ENCODE peak calls at places on chromosomes 3 and 15, in seven cellular contexts. One of them, this sample, is unnamed.

GRCh38 chr3:17356581-17356980 is 385.9 kb downstream of the TBC1D5 start:
- DNase-seq in activated gamma-delta T cell treated with Interleukin-2 at 50 U/mL for 16 hours: no peak
- DNase-seq in stimulated activated CD8-positive, alpha-beta memory T cell treated with anti-CD3 and anti-CD28 coated beads, Interleukin-15, amount 100 ng/mL, for 48 hours: no peak
- DNase-seq in NCI-H1105 treated with DMSO at 0.1 percent for 48 hours: no peak
- DNase-seq in brain pericyte: no peak
- DNase-seq in GM13977: no peak
- DNase-seq in GM10248: no peak
- DNase-seq in this sample: no peak

GRCh38 chr15:69921626-69922624 is 175.8 kb downstream of the TLE3 start:
- DNase-seq in brain pericyte: no peak
- DNase-seq in stimulated activated CD8-positive, alpha-beta memory T cell treated with anti-CD3 and anti-CD28 coated beads, Interleukin-15, amount 100 ng/mL, for 48 hours: no peak
- DNase-seq in NCI-H1105 treated with DMSO at 0.1 percent for 48 hours: no peak
- DNase-seq in activated gamma-delta T cell treated with Interleukin-2 at 50 U/mL for 16 hours: no peak
- DNase-seq in GM10248: peak; percentile 62
- DNase-seq in GM13977: no peak
- DNase-seq in this sample: no peak

GRCh38 chr3:101836907-101837598 is 12.3 kb upstream of the NFKBIZ start:
- DNase-seq in stimulated activated CD8-positive, alpha-beta memory T cell treated with anti-CD3 and anti-CD28 coated beads, Interleukin-15, amount 100 ng/mL, for 48 hours: no peak
- DNase-seq in GM10248: no peak
- DNase-seq in activated gamma-delta T cell treated with Interleukin-2 at 50 U/mL for 16 hours: no peak
- DNase-seq in GM13977: no peak
- DNase-seq in brain pericyte: no peak
- DNase-seq in NCI-H1105 treated with DMSO at 0.1 percent for 48 hours: peak; percentile 35
- DNase-seq in this sample: no peak

GRCh38 chr3:152835311-152836102 is 576 bp downstream of the P2RY1 start:
- DNase-seq in stimulated activated CD8-positive, alpha-beta memory T cell treated with anti-CD3 and anti-CD28 coated beads, Interleukin-15, amount 100 ng/mL, for 48 hours: no peak
- DNase-seq in activated gamma-delta T cell treated with Interleukin-2 at 50 U/mL for 16 hours: no peak
- DNase-seq in GM13977: peak; percentile 62
- DNase-seq in GM10248: peak; percentile 69
- DNase-seq in NCI-H1105 treated with DMSO at 0.1 percent for 48 hours: peak; percentile 67
- DNase-seq in brain pericyte: no peak
- DNase-seq in this sample: no peak

GRCh38 chr3:42503957-42504333 is 1.5 kb downstream of the VIPR1 start:
- DNase-seq in brain pericyte: no peak
- DNase-seq in NCI-H1105 treated with DMSO at 0.1 percent for 48 hours: no peak
- DNase-seq in stimulated activated CD8-positive, alpha-beta memory T cell treated with anti-CD3 and anti-CD28 coated beads, Interleukin-15, amount 100 ng/mL, for 48 hours: no peak
- DNase-seq in GM10248: no peak
- DNase-seq in GM13977: no peak
- DNase-seq in activated gamma-delta T cell treated with Interleukin-2 at 50 U/mL for 16 hours: no peak
- DNase-seq in this sample: no peak

GRCh38 chr3:124974691-124975090 is 40.1 kb upstream of the MUC13 start:
- DNase-seq in stimulated activated CD8-positive, alpha-beta memory T cell treated with anti-CD3 and anti-CD28 coated beads, Interleukin-15, amount 100 ng/mL, for 48 hours: no peak
- DNase-seq in GM13977: no peak
- DNase-seq in GM10248: no peak
- DNase-seq in activated gamma-delta T cell treated with Interleukin-2 at 50 U/mL for 16 hours: no peak
- DNase-seq in brain pericyte: no peak
- DNase-seq in NCI-H1105 treated with DMSO at 0.1 percent for 48 hours: no peak
- DNase-seq in this sample: no peak

GRCh38 chr3:140395134-140396075 is 282.5 kb upstream of the TRIM42 start:
- DNase-seq in brain pericyte: no peak
- DNase-seq in NCI-H1105 treated with DMSO at 0.1 percent for 48 hours: no peak
- DNase-seq in stimulated activated CD8-positive, alpha-beta memory T cell treated with anti-CD3 and anti-CD28 coated beads, Interleukin-15, amount 100 ng/mL, for 48 hours: no peak
- DNase-seq in GM13977: no peak
- DNase-seq in GM10248: no peak
- DNase-seq in activated gamma-delta T cell treated with Interleukin-2 at 50 U/mL for 16 hours: no peak
- DNase-seq in this sample: no peak

GRCh38 chr3:129084501-129084900 is 23.9 kb downstream of the GP9 start:
- DNase-seq in brain pericyte: no peak
- DNase-seq in NCI-H1105 treated with DMSO at 0.1 percent for 48 hours: no peak
- DNase-seq in GM13977: no peak
- DNase-seq in activated gamma-delta T cell treated with Interleukin-2 at 50 U/mL for 16 hours: no peak
- DNase-seq in GM10248: no peak
- DNase-seq in stimulated activated CD8-positive, alpha-beta memory T cell treated with anti-CD3 and anti-CD28 coated beads, Interleukin-15, amount 100 ng/mL, for 48 hours: no peak
- DNase-seq in this sample: no peak

GRCh38 chr3:155233213-155233612 is 60.3 kb downstream of the STRIT1 start:
- DNase-seq in stimulated activated CD8-positive, alpha-beta memory T cell treated with anti-CD3 and anti-CD28 coated beads, Interleukin-15, amount 100 ng/mL, for 48 hours: no peak
- DNase-seq in NCI-H1105 treated with DMSO at 0.1 percent for 48 hours: peak; percentile 24
- DNase-seq in GM10248: no peak
- DNase-seq in GM13977: no peak
- DNase-seq in brain pericyte: no peak
- DNase-seq in activated gamma-delta T cell treated with Interleukin-2 at 50 U/mL for 16 hours: no peak
- DNase-seq in this sample: peak; percentile 33

GRCh38 chr3:52705688-52706686 is at the start of the genes GLT8D1 and SPCS1:
- DNase-seq in NCI-H1105 treated with DMSO at 0.1 percent for 48 hours: peak; percentile 61
- DNase-seq in GM10248: peak; percentile 91
- DNase-seq in GM13977: peak; percentile 92
- DNase-seq in stimulated activated CD8-positive, alpha-beta memory T cell treated with anti-CD3 and anti-CD28 coated beads, Interleukin-15, amount 100 ng/mL, for 48 hours: peak; percentile 79
- DNase-seq in brain pericyte: peak; percentile 58
- DNase-seq in activated gamma-delta T cell treated with Interleukin-2 at 50 U/mL for 16 hours: peak; percentile 80
- DNase-seq in this sample: peak; percentile 59

GRCh38 chr3:188262913-188263683 is 109.1 kb downstream of the LPP start:
- DNase-seq in GM10248: no peak
- DNase-seq in brain pericyte: no peak
- DNase-seq in activated gamma-delta T cell treated with Interleukin-2 at 50 U/mL for 16 hours: no peak
- DNase-seq in stimulated activated CD8-positive, alpha-beta memory T cell treated with anti-CD3 and anti-CD28 coated beads, Interleukin-15, amount 100 ng/mL, for 48 hours: no peak
- DNase-seq in NCI-H1105 treated with DMSO at 0.1 percent for 48 hours: no peak
- DNase-seq in GM13977: no peak
- DNase-seq in this sample: no peak

GRCh38 chr15:73752817-73753214 is 335 bp downstream of the INSYN1 start:
- DNase-seq in NCI-H1105 treated with DMSO at 0.1 percent for 48 hours: no peak
- DNase-seq in GM13977: no peak
- DNase-seq in GM10248: no peak
- DNase-seq in brain pericyte: no peak
- DNase-seq in stimulated activated CD8-positive, alpha-beta memory T cell treated with anti-CD3 and anti-CD28 coated beads, Interleukin-15, amount 100 ng/mL, for 48 hours: no peak
- DNase-seq in activated gamma-delta T cell treated with Interleukin-2 at 50 U/mL for 16 hours: no peak
- DNase-seq in this sample: no peak

GRCh38 chr3:189103208-189103607 is 68.6 kb upstream of the TPRG1 start:
- DNase-seq in NCI-H1105 treated with DMSO at 0.1 percent for 48 hours: no peak
- DNase-seq in activated gamma-delta T cell treated with Interleukin-2 at 50 U/mL for 16 hours: no peak
- DNase-seq in stimulated activated CD8-positive, alpha-beta memory T cell treated with anti-CD3 and anti-CD28 coated beads, Interleukin-15, amount 100 ng/mL, for 48 hours: no peak
- DNase-seq in GM10248: no peak
- DNase-seq in GM13977: no peak
- DNase-seq in brain pericyte: no peak
- DNase-seq in this sample: no peak

GRCh38 chr3:69178838-69179739 is 56.7 kb upstream of the LMOD3 start:
- DNase-seq in NCI-H1105 treated with DMSO at 0.1 percent for 48 hours: no peak
- DNase-seq in brain pericyte: no peak
- DNase-seq in activated gamma-delta T cell treated with Interleukin-2 at 50 U/mL for 16 hours: no peak
- DNase-seq in GM10248: no peak
- DNase-seq in stimulated activated CD8-positive, alpha-beta memory T cell treated with anti-CD3 and anti-CD28 coated beads, Interleukin-15, amount 100 ng/mL, for 48 hours: no peak
- DNase-seq in GM13977: no peak
- DNase-seq in this sample: no peak

GRCh38 chr15:63446260-63446659 is 58.1 kb upstream of the USP3 start:
- DNase-seq in stimulated activated CD8-positive, alpha-beta memory T cell treated with anti-CD3 and anti-CD28 coated beads, Interleukin-15, amount 100 ng/mL, for 48 hours: no peak
- DNase-seq in GM13977: no peak
- DNase-seq in NCI-H1105 treated with DMSO at 0.1 percent for 48 hours: no peak
- DNase-seq in brain pericyte: no peak
- DNase-seq in activated gamma-delta T cell treated with Interleukin-2 at 50 U/mL for 16 hours: no peak
- DNase-seq in GM10248: no peak
- DNase-seq in this sample: no peak

GRCh38 chr3:122948398-122948797 is 79.2 kb downstream of the SEMA5B start:
- DNase-seq in NCI-H1105 treated with DMSO at 0.1 percent for 48 hours: no peak
- DNase-seq in brain pericyte: no peak
- DNase-seq in GM10248: no peak
- DNase-seq in activated gamma-delta T cell treated with Interleukin-2 at 50 U/mL for 16 hours: no peak
- DNase-seq in stimulated activated CD8-positive, alpha-beta memory T cell treated with anti-CD3 and anti-CD28 coated beads, Interleukin-15, amount 100 ng/mL, for 48 hours: no peak
- DNase-seq in GM13977: no peak
- DNase-seq in this sample: no peak

GRCh38 chr15:42344763-42345162 is 14.5 kb upstream of the CAPN3 start:
- DNase-seq in brain pericyte: no peak
- DNase-seq in GM10248: no peak
- DNase-seq in stimulated activated CD8-positive, alpha-beta memory T cell treated with anti-CD3 and anti-CD28 coated beads, Interleukin-15, amount 100 ng/mL, for 48 hours: no peak
- DNase-seq in activated gamma-delta T cell treated with Interleukin-2 at 50 U/mL for 16 hours: no peak
- DNase-seq in GM13977: no peak
- DNase-seq in NCI-H1105 treated with DMSO at 0.1 percent for 48 hours: no peak
- DNase-seq in this sample: no peak

GRCh38 chr15:40062816-40063562 is 24.0 kb upstream of the SRP14 start:
- DNase-seq in GM13977: no peak
- DNase-seq in brain pericyte: no peak
- DNase-seq in activated gamma-delta T cell treated with Interleukin-2 at 50 U/mL for 16 hours: no peak
- DNase-seq in stimulated activated CD8-positive, alpha-beta memory T cell treated with anti-CD3 and anti-CD28 coated beads, Interleukin-15, amount 100 ng/mL, for 48 hours: no peak
- DNase-seq in NCI-H1105 treated with DMSO at 0.1 percent for 48 hours: no peak
- DNase-seq in GM10248: no peak
- DNase-seq in this sample: no peak

GRCh38 chr3:43882976-43883680 is 192.4 kb downstream of the ABHD5 start:
- DNase-seq in NCI-H1105 treated with DMSO at 0.1 percent for 48 hours: no peak
- DNase-seq in GM13977: no peak
- DNase-seq in activated gamma-delta T cell treated with Interleukin-2 at 50 U/mL for 16 hours: no peak
- DNase-seq in stimulated activated CD8-positive, alpha-beta memory T cell treated with anti-CD3 and anti-CD28 coated beads, Interleukin-15, amount 100 ng/mL, for 48 hours: no peak
- DNase-seq in brain pericyte: no peak
- DNase-seq in GM10248: no peak
- DNase-seq in this sample: no peak